ENCODE peak calls at places on chromosomes 1 and 21, in four cellular contexts. B, J, V and P are unnamed samples.
A peak's percentile ranks its signal among the peaks of the same experiment; 100 is the strongest.

GRCh38 chr1:59691261-59691660 is 123.5 kb upstream of the HOOK1 start:
- DNase-seq in J (no peak), B (no peak), V (no peak), P (no peak)

GRCh38 chr1:113783254-113784103 is 24.2 kb upstream of the PHTF1 start:
- DNase-seq in B (no peak), V (peak; percentile 55), J (no peak), P (no peak)

GRCh38 chr1:18012686-18013085 is 94.9 kb upstream of the IGSF21 start:
- DNase-seq in B (no peak), J (no peak), V (no peak), P (no peak)

GRCh38 chr1:30719406-30720270 is 3.7 kb downstream of the MATN1 start:
- DNase-seq in V (peak; percentile 57), B (no peak), J (peak; percentile 77), P (no peak)

GRCh38 chr1:226203693-226204092 is 17.2 kb upstream of the ACBD3 start:
- DNase-seq in J (no peak), B (no peak), V (no peak), P (no peak)

GRCh38 chr1:97366986-97367385 is 553.8 kb downstream of the DPYD start:
- DNase-seq in J (no peak), V (no peak), B (no peak), P (no peak)

GRCh38 chr1:229436178-229436577 is 2.3 kb upstream of the ACTA1 start:
- DNase-seq in V (no peak), B (peak; percentile 69), J (no peak), P (no peak)

GRCh38 chr1:97047412-97047793 is 325.8 kb downstream of the PTBP2 start:
- DNase-seq in J (no peak), B (no peak), V (no peak), P (no peak)

GRCh38 chr1:109923131-109923945 is 12.7 kb downstream of the CSF1 start:
- DNase-seq in V (no peak), J (peak; percentile 60), B (peak; percentile 52), P (no peak)

GRCh38 chr1:162878000-162878596 is 17.1 kb upstream of the CCDC190 start:
- DNase-seq in B (peak; percentile 33), V (no peak), J (peak; percentile 38), P (peak; percentile 45)

GRCh38 chr1:166221316-166221715 is 54.5 kb upstream of the FAM78B start:
- DNase-seq in J (no peak), B (no peak), V (no peak), P (no peak)

GRCh38 chr1:25810341-25811299 is 9.1 kb upstream of the MTFR1L start:
- DNase-seq in V (no peak), J (peak; percentile 87), B (peak; percentile 90), P (peak; percentile 25)

GRCh38 chr1:10791117-10791951 is 5.1 kb downstream of the CASZ1 start:
- DNase-seq in J (no peak), B (no peak), V (no peak), P (no peak)

GRCh38 chr1:213997031-213997771 is 9.4 kb downstream of the PROX1 start:
- DNase-seq in B (no peak), J (no peak), V (no peak), P (no peak)

GRCh38 chr1:89673251-89673650 is 40.3 kb downstream of the LRRC8C start:
- DNase-seq in V (no peak), J (no peak), B (no peak), P (no peak)

GRCh38 chr1:15305366-15305765 is 58.3 kb downstream of the FHAD1 start:
- DNase-seq in J (no peak), V (no peak), B (no peak), P (no peak)

GRCh38 chr21:37452222-37452621 is 85.6 kb downstream of the DYRK1A start:
- DNase-seq in V (no peak), J (no peak), B (peak; percentile 23), P (no peak)

GRCh38 chr1:37465596-37466517 is 8.5 kb upstream of the ZC3H12A start:
- DNase-seq in V (no peak), B (no peak), J (no peak), P (no peak)

GRCh38 chr1:198156111-198156744 is 570 bp upstream of the NEK7 start:
- DNase-seq in B (peak; percentile 60), V (no peak), J (peak; percentile 70), P (peak; percentile 60)

GRCh38 chr1:187641907-187642306 is 813.2 kb downstream of the PLA2G4A start:
- DNase-seq in B (no peak), J (no peak), V (no peak), P (no peak)

GRCh38 chr1:113758631-113759340 is 500 bp downstream of the PHTF1 start:
- DNase-seq in J (peak; percentile 87), B (peak; percentile 82), V (no peak), P (peak; percentile 49)

GRCh38 chr1:205939690-205940330 is 3.4 kb downstream of the SLC26A9 start:
- DNase-seq in B (peak; percentile 71), V (no peak), J (peak; percentile 71), P (peak; percentile 34)

GRCh38 chr21:42593007-42593814 is 60.2 kb upstream of the PDE9A start:
- DNase-seq in J (peak; percentile 91), V (no peak), B (peak; percentile 95), P (peak; percentile 48)

GRCh38 chr1:54159733-54160316 is 7.0 kb upstream of the CDCP2 start:
- DNase-seq in J (no peak), B (no peak), V (no peak), P (no peak)

DNA sequence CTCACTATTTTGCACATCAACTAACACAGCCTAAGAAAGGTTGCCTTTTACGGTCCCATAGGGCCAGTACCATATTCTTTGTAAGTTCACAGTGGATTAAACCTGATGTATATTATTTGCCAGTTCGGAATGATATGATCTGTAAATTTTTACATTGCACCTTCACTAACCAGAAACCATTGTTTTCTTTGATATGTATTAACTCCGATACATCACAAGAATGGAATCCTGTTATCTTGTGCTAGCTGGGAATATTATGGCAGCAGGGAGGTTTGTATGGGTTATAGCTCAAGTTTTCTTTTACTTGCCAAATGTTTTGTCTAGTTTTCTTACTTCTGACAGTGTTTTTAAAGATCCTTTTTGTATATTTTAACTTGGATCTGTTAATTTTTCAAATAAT is 51.4 kb upstream of the S1PR1 start:
- DNase-seq in J (no peak), V (no peak), B (no peak), P (no peak)
- TF ChIP-seq FOXM1 in J (no peak), V (no peak), B (no peak), P (no peak)

GRCh38 chr21:44926364-44927101 is 5.8 kb upstream of the ITGB2 start:
- DNase-seq in J (no peak), V (no peak), B (no peak), P (no peak)

GRCh38 chr21:44929799-44930542 is 9.3 kb upstream of the ITGB2 start:
- DNase-seq in J (no peak), V (no peak), B (no peak), P (no peak)

GRCh38 chr21:44927259-44927586 is 6.5 kb upstream of the ITGB2 start:
- DNase-seq in V (no peak), J (no peak), B (no peak), P (no peak)

GRCh38 chr21:44929242-44929798 is 8.6 kb upstream of the ITGB2 start:
- DNase-seq in J (no peak), B (no peak), V (no peak), P (no peak)

DNA sequence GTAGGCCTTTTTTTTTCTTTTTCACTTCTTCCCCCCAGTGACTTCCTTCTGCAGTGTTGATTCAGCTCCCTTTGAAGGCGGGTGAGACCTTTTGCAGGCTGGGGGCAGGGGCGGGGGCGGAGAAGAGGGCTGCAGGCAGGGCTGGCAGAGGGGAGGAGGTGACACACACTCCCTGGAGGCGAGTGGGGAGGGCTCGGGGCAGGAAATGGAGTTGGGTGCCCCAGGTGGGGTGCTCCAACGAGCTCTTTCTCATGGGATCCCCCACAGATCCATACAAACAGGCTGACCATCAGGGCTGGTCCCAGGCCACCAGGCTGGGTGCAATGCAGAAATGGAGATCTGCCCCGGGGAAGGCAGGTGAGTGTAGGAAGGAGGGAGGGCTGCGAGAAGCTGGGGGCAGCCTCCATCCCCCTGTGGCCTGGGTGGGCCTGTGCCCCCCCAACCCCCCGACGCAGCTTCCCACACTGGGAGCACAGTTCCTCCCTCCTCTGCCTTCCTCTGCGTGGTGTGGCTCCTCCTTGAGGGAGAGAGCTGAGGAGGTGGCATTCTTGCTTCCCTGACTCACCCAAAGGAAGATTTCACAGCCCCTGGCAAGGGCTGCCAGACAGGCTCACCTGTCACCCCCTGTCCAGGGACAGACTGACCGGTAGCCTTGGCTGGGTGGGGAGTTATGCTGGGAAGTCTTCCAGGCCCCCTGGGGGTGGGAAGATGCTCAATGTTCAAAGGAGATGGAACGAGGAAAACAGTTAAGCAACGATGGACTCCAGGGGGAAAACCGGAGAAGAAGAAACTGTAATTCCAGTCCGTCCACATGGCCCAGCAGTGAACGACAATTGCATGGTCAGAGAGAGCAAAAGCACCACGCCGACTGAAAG is 7.1 kb upstream of the ITGB2 start:
- DNase-seq in J (peak; percentile 62), V (peak; percentile 87), B (no peak), P (peak; percentile 39)
- H3K9ac ChIP-seq in J (peak overlapping the region; percentile 70), V (peak overlapping the region; percentile 50), B (peak overlapping the region; percentile 19), P (peak overlapping the region; percentile 47)

DNA sequence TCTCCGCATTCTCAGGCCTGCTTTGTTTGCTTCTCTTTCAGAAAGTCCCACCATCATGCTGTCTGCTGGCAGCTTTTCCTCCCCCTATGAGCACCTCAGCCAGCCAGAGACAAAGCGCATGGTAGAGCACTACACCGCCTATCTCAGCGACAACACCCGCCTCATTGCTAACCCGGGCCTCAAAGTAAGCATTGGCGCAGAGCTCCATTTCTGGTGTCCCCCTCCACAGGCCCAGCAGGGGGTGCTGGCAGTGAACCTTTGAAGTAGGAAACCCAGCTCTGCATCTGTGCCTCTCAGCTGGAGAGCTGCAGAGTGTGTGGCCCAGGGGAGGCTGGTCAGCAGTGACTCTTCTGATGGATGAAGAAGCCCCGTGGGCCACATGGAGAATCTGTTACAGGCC is 81.2 kb upstream of the RAVER2 start:
- DNase-seq in B (peak; percentile 42), J (peak; percentile 25), V (no peak), P (peak; percentile 27)
- TF ChIP-seq FOXM1 in B (no peak), J (no peak), V (no peak), P (no peak)

GRCh38 chr1:31934706-31935629 is 3.2 kb downstream of the PTP4A2 start:
- DNase-seq in J (no peak), B (no peak), V (no peak), P (no peak)

GRCh38 chr1:31930827-31931226 is 7.3 kb downstream of the PTP4A2 start:
- DNase-seq in B (no peak), V (no peak), J (no peak), P (no peak)

GRCh38 chr1:31934251-31934650 is 3.9 kb downstream of the PTP4A2 start:
- DNase-seq in V (no peak), B (no peak), J (no peak), P (no peak)

GRCh38 chr1:31931241-31932225 is 6.6 kb downstream of the PTP4A2 start:
- DNase-seq in B (no peak), V (no peak), J (no peak), P (no peak)

DNA sequence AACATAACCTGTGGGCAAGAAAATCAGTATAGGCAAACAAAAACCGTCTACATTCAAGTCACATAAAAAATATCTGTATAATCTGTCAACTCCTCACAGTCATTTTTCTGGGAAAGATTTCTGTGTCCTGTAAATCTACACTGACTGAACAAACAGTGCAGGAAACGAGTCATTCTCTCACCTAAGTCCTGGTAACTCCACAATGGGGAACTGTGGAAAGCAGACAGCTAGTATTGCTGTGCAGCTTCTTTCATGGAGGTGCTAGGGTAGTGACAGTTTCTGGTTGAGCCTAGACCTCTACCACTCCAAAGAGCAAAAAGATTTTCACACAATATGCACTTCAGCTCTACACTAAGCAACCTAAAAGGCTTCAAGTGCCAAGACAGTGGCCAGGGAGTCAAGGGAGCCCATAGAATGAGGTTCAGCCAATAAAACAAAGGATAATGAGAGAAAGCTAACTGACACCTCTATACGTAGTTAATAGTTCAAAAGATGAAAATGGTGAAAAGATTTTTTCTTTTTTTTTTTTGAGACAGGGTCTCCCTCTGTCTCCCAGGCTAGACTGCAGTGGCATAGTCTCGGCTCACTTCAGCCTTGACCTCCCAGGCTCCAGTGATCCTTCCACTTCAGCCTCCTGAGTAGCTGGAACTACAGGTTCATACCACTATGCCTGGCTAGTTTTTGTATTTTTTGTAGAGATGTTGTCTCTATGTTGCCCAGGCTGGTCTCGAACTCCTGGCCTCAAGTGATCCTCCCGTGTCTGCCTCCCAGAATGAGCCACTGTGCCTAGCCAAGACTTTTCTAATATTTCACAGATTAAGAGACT is 5.5 kb downstream of the PTP4A2 start:
- DNase-seq in B (no peak), J (no peak), V (no peak), P (peak; percentile 69)
- H3K9ac ChIP-seq in B (no peak overlapping the region), J (peak overlapping the region; percentile 59), V (peak overlapping the region; percentile 96), P (no peak overlapping the region)